ENCODE peak calls at places on chromosomes 13 and 19, in five cellular contexts. C is aorta; I is NCI-H1436; X is mesothelial cell of epicardium; B is CD8-positive, alpha-beta T cell. N is an unnamed sample.
A peak's percentile ranks its signal among the peaks of the same experiment; 100 is the strongest.

GRCh38 chr19:5625641-5626040 is 2.8 kb downstream of the SAFB start:
- DNase-seq in I (no peak), B (no peak), C (no peak), X (no peak), N (no peak)

GRCh38 chr19:1465191-1466016 is 13.6 kb downstream of the C19orf25 start:
- DNase-seq in X (no peak), C (no peak), B (peak; percentile 26), I (no peak), N (no peak)

GRCh38 chr13:98997051-98997730 is 19.3 kb upstream of the DOCK9 start:
- DNase-seq in I (no peak), B (no peak), C (no peak), X (no peak), N (no peak)

GRCh38 chr13:23667750-23668149 is 97.5 kb downstream of the TNFRSF19 start:
- DNase-seq in B (no peak), X (no peak), C (no peak), I (no peak), N (no peak)

GRCh38 chr19:39865186-39865585 is 19.0 kb upstream of the FBL start:
- DNase-seq in I (no peak), C (no peak), X (no peak), B (no peak), N (no peak)

GRCh38 chr13:40315416-40316064 is 350.9 kb downstream of the FOXO1 start:
- DNase-seq in I (no peak), C (peak; percentile 50), B (peak; percentile 34), X (no peak), N (no peak)

GRCh38 chr13:93881418-93881817 is 598.1 kb downstream of the DCT start:
- DNase-seq in I (no peak), B (no peak), X (no peak), C (no peak), N (no peak)

GRCh38 chr19:5953680-5954213 is 24.2 kb downstream of the RANBP3 start:
- DNase-seq in X (no peak), B (no peak), C (no peak), I (no peak), N (no peak)

GRCh38 chr13:39016789-39017188 is 21.1 kb downstream of the PROSER1 start:
- DNase-seq in I (peak; percentile 11), C (no peak), X (no peak), B (no peak), N (no peak)

GRCh38 chr19:33679696-33680095 is 57.9 kb downstream of the CHST8 start:
- DNase-seq in B (no peak), I (no peak), C (no peak), X (no peak), N (no peak)

GRCh38 chr19:32519023-32519422 is 62.0 kb upstream of the PDCD5 start:
- DNase-seq in B (no peak), I (no peak), C (no peak), X (no peak), N (no peak)

GRCh38 chr19:40607311-40607871 is 6.2 kb downstream of the LTBP4 start:
- DNase-seq in C (no peak), X (no peak), I (no peak), B (no peak), N (no peak)

GRCh38 chr13:99303863-99304521 is 3.2 kb downstream of the GPR183 start:
- DNase-seq in X (no peak), C (peak; percentile 79), I (no peak), B (peak; percentile 43), N (no peak)

GRCh38 chr13:76129305-76130040 is 493.3 kb downstream of the LMO7 start:
- DNase-seq in X (no peak), C (no peak), B (no peak), I (no peak), N (no peak)

GRCh38 chr13:111460548-111461444 is 140.4 kb downstream of the TEX29 start:
- DNase-seq in C (no peak), X (no peak), B (no peak), I (peak; percentile 75), N (peak; percentile 15)

GRCh38 chr13:87677334-87678234 is 6.4 kb downstream of the SLITRK5 start:
- DNase-seq in C (peak; percentile 41), X (no peak), B (no peak), I (no peak), N (no peak)

GRCh38 chr19:43705729-43706128 is 10.1 kb upstream of the IRGC start:
- DNase-seq in I (no peak), X (no peak), B (no peak), C (no peak), N (no peak)

GRCh38 chr13:54841682-54842081 is 1813.1 kb downstream of the OLFM4 start:
- DNase-seq in C (no peak), X (no peak), I (no peak), B (no peak), N (no peak)

GRCh38 chr19:16330811-16331690 is 6.4 kb downstream of the KLF2 start:
- DNase-seq in B (no peak), I (no peak), C (no peak), X (no peak), N (no peak)

N was measured in stromal cell of bone marrow.